ENCODE peak calls at places on chromosome 12, in eight cellular contexts. One of them, this sample, is unnamed.

GRCh38 chr12:92628476-92628875 is 74.3 kb upstream of the PLEKHG7 start:
- DNase-seq in iris pigment epithelial cell: peak; percentile 39
- DNase-seq in CD8-positive, alpha-beta memory T cell: no peak
- DNase-seq in NCI-H69: no peak
- DNase-seq in stimulated activated naive CD4-positive, alpha-beta T cell: no peak
- DNase-seq in transverse colon: no peak
- DNase-seq in lung: no peak
- DNase-seq in naive thymus-derived CD8-positive, alpha-beta T cell: no peak
- DNase-seq in this sample: peak; percentile 20

GRCh38 chr12:62774794-62775193 is 160.2 kb downstream of the PPM1H start:
- DNase-seq in iris pigment epithelial cell: no peak
- DNase-seq in CD8-positive, alpha-beta memory T cell: no peak
- DNase-seq in NCI-H69: no peak
- DNase-seq in stimulated activated naive CD4-positive, alpha-beta T cell: no peak
- DNase-seq in transverse colon: no peak
- DNase-seq in lung: no peak
- DNase-seq in naive thymus-derived CD8-positive, alpha-beta T cell: no peak
- DNase-seq in this sample: no peak

GRCh38 chr12:43169115-43169681 is 382.8 kb downstream of the ADAMTS20 start:
- DNase-seq in iris pigment epithelial cell: no peak
- DNase-seq in CD8-positive, alpha-beta memory T cell: no peak
- DNase-seq in NCI-H69: no peak
- DNase-seq in stimulated activated naive CD4-positive, alpha-beta T cell: no peak
- DNase-seq in transverse colon: no peak
- DNase-seq in lung: no peak
- DNase-seq in naive thymus-derived CD8-positive, alpha-beta T cell: no peak
- DNase-seq in this sample: no peak

GRCh38 chr12:94818970-94819369 is 168.6 kb upstream of the TMCC3 start:
- DNase-seq in iris pigment epithelial cell: peak; percentile 46
- DNase-seq in CD8-positive, alpha-beta memory T cell: no peak
- DNase-seq in NCI-H69: no peak
- DNase-seq in stimulated activated naive CD4-positive, alpha-beta T cell: no peak
- DNase-seq in transverse colon: no peak
- DNase-seq in lung: no peak
- DNase-seq in naive thymus-derived CD8-positive, alpha-beta T cell: no peak
- DNase-seq in this sample: no peak

GRCh38 chr12:25388216-25388615 is 137.5 kb upstream of the KRAS start:
- DNase-seq in iris pigment epithelial cell: no peak
- DNase-seq in CD8-positive, alpha-beta memory T cell: no peak
- DNase-seq in NCI-H69: no peak
- DNase-seq in stimulated activated naive CD4-positive, alpha-beta T cell: no peak
- DNase-seq in transverse colon: peak; percentile 51
- DNase-seq in lung: no peak
- DNase-seq in naive thymus-derived CD8-positive, alpha-beta T cell: no peak
- DNase-seq in this sample: no peak

GRCh38 chr12:107331471-107331870 is 238.1 kb upstream of the CRY1 start:
- DNase-seq in iris pigment epithelial cell: no peak
- DNase-seq in CD8-positive, alpha-beta memory T cell: no peak
- DNase-seq in NCI-H69: no peak
- DNase-seq in stimulated activated naive CD4-positive, alpha-beta T cell: no peak
- DNase-seq in transverse colon: no peak
- DNase-seq in lung: no peak
- DNase-seq in naive thymus-derived CD8-positive, alpha-beta T cell: no peak
- DNase-seq in this sample: no peak

GRCh38 chr12:84756961-84757360 is 155.6 kb downstream of the SLC6A15 start:
- DNase-seq in iris pigment epithelial cell: peak; percentile 66
- DNase-seq in CD8-positive, alpha-beta memory T cell: no peak
- DNase-seq in NCI-H69: no peak
- DNase-seq in stimulated activated naive CD4-positive, alpha-beta T cell: no peak
- DNase-seq in transverse colon: no peak
- DNase-seq in lung: no peak
- DNase-seq in naive thymus-derived CD8-positive, alpha-beta T cell: no peak
- DNase-seq in this sample: peak; percentile 83

GRCh38 chr12:95224202-95225170 is 6.9 kb downstream of the VEZT start:
- DNase-seq in iris pigment epithelial cell: peak; percentile 86
- DNase-seq in CD8-positive, alpha-beta memory T cell: no peak
- DNase-seq in NCI-H69: no peak
- DNase-seq in stimulated activated naive CD4-positive, alpha-beta T cell: no peak
- DNase-seq in transverse colon: no peak
- DNase-seq in lung: no peak
- DNase-seq in naive thymus-derived CD8-positive, alpha-beta T cell: no peak
- DNase-seq in this sample: peak; percentile 63

GRCh38 chr12:104738371-104738710 is 219.7 kb downstream of the SLC41A2 start:
- DNase-seq in iris pigment epithelial cell: no peak
- DNase-seq in CD8-positive, alpha-beta memory T cell: no peak
- DNase-seq in NCI-H69: no peak
- DNase-seq in stimulated activated naive CD4-positive, alpha-beta T cell: no peak
- DNase-seq in transverse colon: no peak
- DNase-seq in lung: no peak
- DNase-seq in naive thymus-derived CD8-positive, alpha-beta T cell: no peak
- DNase-seq in this sample: no peak

GRCh38 chr12:53279283-53279869 is 11.3 kb downstream of the ESPL1 start:
- DNase-seq in iris pigment epithelial cell: no peak
- DNase-seq in CD8-positive, alpha-beta memory T cell: no peak
- DNase-seq in NCI-H69: no peak
- DNase-seq in stimulated activated naive CD4-positive, alpha-beta T cell: no peak
- DNase-seq in transverse colon: peak; percentile 38
- DNase-seq in lung: no peak
- DNase-seq in naive thymus-derived CD8-positive, alpha-beta T cell: no peak
- DNase-seq in this sample: no peak

GRCh38 chr12:122571821-122572220 is 44.8 kb downstream of the KNTC1 start:
- DNase-seq in iris pigment epithelial cell: no peak
- DNase-seq in CD8-positive, alpha-beta memory T cell: no peak
- DNase-seq in NCI-H69: no peak
- DNase-seq in stimulated activated naive CD4-positive, alpha-beta T cell: no peak
- DNase-seq in transverse colon: no peak
- DNase-seq in lung: no peak
- DNase-seq in naive thymus-derived CD8-positive, alpha-beta T cell: no peak
- DNase-seq in this sample: no peak

GRCh38 chr12:115660211-115660805 is 617.2 kb downstream of the MED13L start:
- DNase-seq in iris pigment epithelial cell: peak; percentile 15
- DNase-seq in CD8-positive, alpha-beta memory T cell: no peak
- DNase-seq in NCI-H69: no peak
- DNase-seq in stimulated activated naive CD4-positive, alpha-beta T cell: no peak
- DNase-seq in transverse colon: peak; percentile 71
- DNase-seq in lung: no peak
- DNase-seq in naive thymus-derived CD8-positive, alpha-beta T cell: no peak
- DNase-seq in this sample: peak; percentile 21

GRCh38 chr12:81440001-81440400 is 319.1 kb downstream of the PPFIA2 start:
- DNase-seq in iris pigment epithelial cell: no peak
- DNase-seq in CD8-positive, alpha-beta memory T cell: no peak
- DNase-seq in NCI-H69: no peak
- DNase-seq in stimulated activated naive CD4-positive, alpha-beta T cell: no peak
- DNase-seq in transverse colon: no peak
- DNase-seq in lung: no peak
- DNase-seq in naive thymus-derived CD8-positive, alpha-beta T cell: no peak
- DNase-seq in this sample: no peak

GRCh38 chr12:69027411-69027811 is 94.4 kb upstream of the CPM start:
- DNase-seq in iris pigment epithelial cell: peak; percentile 22
- DNase-seq in CD8-positive, alpha-beta memory T cell: no peak
- DNase-seq in NCI-H69: no peak
- DNase-seq in stimulated activated naive CD4-positive, alpha-beta T cell: no peak
- DNase-seq in transverse colon: no peak
- DNase-seq in lung: no peak
- DNase-seq in naive thymus-derived CD8-positive, alpha-beta T cell: no peak
- DNase-seq in this sample: peak; percentile 9

GRCh38 chr12:96205909-96206308 is 11.7 kb downstream of the ELK3 start:
- DNase-seq in iris pigment epithelial cell: no peak
- DNase-seq in CD8-positive, alpha-beta memory T cell: peak; percentile 37
- DNase-seq in NCI-H69: no peak
- DNase-seq in stimulated activated naive CD4-positive, alpha-beta T cell: no peak
- DNase-seq in transverse colon: no peak
- DNase-seq in lung: no peak
- DNase-seq in naive thymus-derived CD8-positive, alpha-beta T cell: peak; percentile 47
- DNase-seq in this sample: no peak

GRCh38 chr12:45214739-45215418 is 1.0 kb upstream of the ANO6 start:
- DNase-seq in iris pigment epithelial cell: peak; percentile 43
- DNase-seq in CD8-positive, alpha-beta memory T cell: peak; percentile 15
- DNase-seq in NCI-H69: no peak
- DNase-seq in stimulated activated naive CD4-positive, alpha-beta T cell: no peak
- DNase-seq in transverse colon: no peak
- DNase-seq in lung: no peak
- DNase-seq in naive thymus-derived CD8-positive, alpha-beta T cell: peak; percentile 15
- DNase-seq in this sample: no peak

GRCh38 chr12:50375802-50376201 is 20.6 kb downstream of the FAM186A start:
- DNase-seq in iris pigment epithelial cell: no peak
- DNase-seq in CD8-positive, alpha-beta memory T cell: no peak
- DNase-seq in NCI-H69: no peak
- DNase-seq in stimulated activated naive CD4-positive, alpha-beta T cell: no peak
- DNase-seq in transverse colon: no peak
- DNase-seq in lung: no peak
- DNase-seq in naive thymus-derived CD8-positive, alpha-beta T cell: no peak
- DNase-seq in this sample: no peak

GRCh38 chr12:94435511-94435927 is 24.1 kb downstream of the CEP83 start:
- DNase-seq in iris pigment epithelial cell: no peak
- DNase-seq in CD8-positive, alpha-beta memory T cell: no peak
- DNase-seq in NCI-H69: peak; percentile 27
- DNase-seq in stimulated activated naive CD4-positive, alpha-beta T cell: no peak
- DNase-seq in transverse colon: no peak
- DNase-seq in lung: no peak
- DNase-seq in naive thymus-derived CD8-positive, alpha-beta T cell: no peak
- DNase-seq in this sample: no peak

GRCh38 chr12:57138526-57139272 is 8.7 kb downstream of the LRP1-AS start:
- DNase-seq in iris pigment epithelial cell: peak; percentile 45
- DNase-seq in CD8-positive, alpha-beta memory T cell: no peak
- DNase-seq in NCI-H69: peak; percentile 14
- DNase-seq in stimulated activated naive CD4-positive, alpha-beta T cell: no peak
- DNase-seq in transverse colon: peak; percentile 84
- DNase-seq in lung: peak; percentile 71
- DNase-seq in naive thymus-derived CD8-positive, alpha-beta T cell: no peak
- DNase-seq in this sample: no peak

GRCh38 chr12:98422809-98423208 is 92.6 kb upstream of the TMPO start:
- DNase-seq in iris pigment epithelial cell: no peak
- DNase-seq in CD8-positive, alpha-beta memory T cell: no peak
- DNase-seq in NCI-H69: peak; percentile 78
- DNase-seq in stimulated activated naive CD4-positive, alpha-beta T cell: no peak
- DNase-seq in transverse colon: peak; percentile 75
- DNase-seq in lung: no peak
- DNase-seq in naive thymus-derived CD8-positive, alpha-beta T cell: no peak
- DNase-seq in this sample: no peak

GRCh38 chr12:76891609-76892008 is 12.8 kb upstream of the CSRP2 start:
- DNase-seq in iris pigment epithelial cell: no peak
- DNase-seq in CD8-positive, alpha-beta memory T cell: no peak
- DNase-seq in NCI-H69: no peak
- DNase-seq in stimulated activated naive CD4-positive, alpha-beta T cell: no peak
- DNase-seq in transverse colon: no peak
- DNase-seq in lung: no peak
- DNase-seq in naive thymus-derived CD8-positive, alpha-beta T cell: no peak
- DNase-seq in this sample: no peak

GRCh38 chr12:123816896-123817537 is 54.9 kb downstream of the DNAH10 start:
- DNase-seq in iris pigment epithelial cell: no peak
- DNase-seq in CD8-positive, alpha-beta memory T cell: no peak
- DNase-seq in NCI-H69: no peak
- DNase-seq in stimulated activated naive CD4-positive, alpha-beta T cell: no peak
- DNase-seq in transverse colon: no peak
- DNase-seq in lung: no peak
- DNase-seq in naive thymus-derived CD8-positive, alpha-beta T cell: no peak
- DNase-seq in this sample: no peak

GRCh38 chr12:7439579-7440505 is 4.1 kb downstream of the CD163L1 start:
- DNase-seq in iris pigment epithelial cell: peak; percentile 79
- DNase-seq in CD8-positive, alpha-beta memory T cell: peak; percentile 13
- DNase-seq in NCI-H69: peak; percentile 43
- DNase-seq in stimulated activated naive CD4-positive, alpha-beta T cell: no peak
- DNase-seq in transverse colon: peak; percentile 47
- DNase-seq in lung: peak; percentile 51
- DNase-seq in naive thymus-derived CD8-positive, alpha-beta T cell: peak; percentile 14
- DNase-seq in this sample: peak; percentile 57

GRCh38 chr12:13661005-13661887 is 320.2 kb downstream of the GRIN2B start:
- DNase-seq in iris pigment epithelial cell: peak; percentile 41
- DNase-seq in CD8-positive, alpha-beta memory T cell: no peak
- DNase-seq in NCI-H69: peak; percentile 72
- DNase-seq in stimulated activated naive CD4-positive, alpha-beta T cell: no peak
- DNase-seq in transverse colon: peak; percentile 54
- DNase-seq in lung: peak; percentile 36
- DNase-seq in naive thymus-derived CD8-positive, alpha-beta T cell: peak; percentile 8
- DNase-seq in this sample: peak; percentile 38

GRCh38 chr12:39846304-39846703 is 226.7 kb upstream of the ABCD2 start:
- DNase-seq in iris pigment epithelial cell: no peak
- DNase-seq in CD8-positive, alpha-beta memory T cell: no peak
- DNase-seq in NCI-H69: no peak
- DNase-seq in stimulated activated naive CD4-positive, alpha-beta T cell: no peak
- DNase-seq in transverse colon: no peak
- DNase-seq in lung: no peak
- DNase-seq in naive thymus-derived CD8-positive, alpha-beta T cell: no peak
- DNase-seq in this sample: no peak

GRCh38 chr12:67161322-67161918 is 107.7 kb upstream of the CAND1 start:
- DNase-seq in iris pigment epithelial cell: peak; percentile 58
- DNase-seq in CD8-positive, alpha-beta memory T cell: peak; percentile 7
- DNase-seq in NCI-H69: peak; percentile 33
- DNase-seq in stimulated activated naive CD4-positive, alpha-beta T cell: no peak
- DNase-seq in transverse colon: peak; percentile 39
- DNase-seq in lung: peak; percentile 37
- DNase-seq in naive thymus-derived CD8-positive, alpha-beta T cell: peak; percentile 17
- DNase-seq in this sample: peak; percentile 62

GRCh38 chr12:50050410-50051280 is 6.8 kb upstream of the ASIC1 start:
- DNase-seq in iris pigment epithelial cell: peak; percentile 69
- DNase-seq in CD8-positive, alpha-beta memory T cell: no peak
- DNase-seq in NCI-H69: peak; percentile 66
- DNase-seq in stimulated activated naive CD4-positive, alpha-beta T cell: no peak
- DNase-seq in transverse colon: peak; percentile 57
- DNase-seq in lung: peak; percentile 76
- DNase-seq in naive thymus-derived CD8-positive, alpha-beta T cell: no peak
- DNase-seq in this sample: no peak

GRCh38 chr12:13573698-13574321 is 377.3 kb downstream of the EMP1 start:
- DNase-seq in iris pigment epithelial cell: peak; percentile 78
- DNase-seq in CD8-positive, alpha-beta memory T cell: no peak
- DNase-seq in NCI-H69: no peak
- DNase-seq in stimulated activated naive CD4-positive, alpha-beta T cell: no peak
- DNase-seq in transverse colon: no peak
- DNase-seq in lung: no peak
- DNase-seq in naive thymus-derived CD8-positive, alpha-beta T cell: no peak
- DNase-seq in this sample: peak; percentile 38

GRCh38 chr12:105377077-105377476 is 46.6 kb downstream of the C12orf75 start:
- DNase-seq in iris pigment epithelial cell: no peak
- DNase-seq in CD8-positive, alpha-beta memory T cell: no peak
- DNase-seq in NCI-H69: no peak
- DNase-seq in stimulated activated naive CD4-positive, alpha-beta T cell: no peak
- DNase-seq in transverse colon: no peak
- DNase-seq in lung: no peak
- DNase-seq in naive thymus-derived CD8-positive, alpha-beta T cell: no peak
- DNase-seq in this sample: no peak

GRCh38 chr12:15558915-15559528 is 230.2 kb downstream of the EPS8 start:
- DNase-seq in iris pigment epithelial cell: peak; percentile 60
- DNase-seq in CD8-positive, alpha-beta memory T cell: no peak
- DNase-seq in NCI-H69: no peak
- DNase-seq in stimulated activated naive CD4-positive, alpha-beta T cell: no peak
- DNase-seq in transverse colon: no peak
- DNase-seq in lung: no peak
- DNase-seq in naive thymus-derived CD8-positive, alpha-beta T cell: no peak
- DNase-seq in this sample: peak; percentile 66

GRCh38 chr12:67892289-67892688 is 97.0 kb upstream of the IFNG-AS1 start:
- DNase-seq in iris pigment epithelial cell: no peak
- DNase-seq in CD8-positive, alpha-beta memory T cell: no peak
- DNase-seq in NCI-H69: peak; percentile 86
- DNase-seq in stimulated activated naive CD4-positive, alpha-beta T cell: no peak
- DNase-seq in transverse colon: no peak
- DNase-seq in lung: no peak
- DNase-seq in naive thymus-derived CD8-positive, alpha-beta T cell: no peak
- DNase-seq in this sample: no peak